ENCODE peak calls at places on chromosomes 11 and 22, in five cellular contexts. H is right lobe of liver, S is HCT116, Q is tibial nerve, W is stomach. F is an unnamed sample. For H3K9me3, the result is how much of the 10 kb centered on the place peaks cover.

GRCh38 chr11:59180907-59181306 is 9.0 kb downstream of the DTX4 start:
- DNase-seq in S (no peak), H (no peak), Q (no peak), W (no peak), F (no peak)

GRCh38 chr22:39546889-39547586 is 14.5 kb upstream of the RPS19BP1 start:
- DNase-seq in H (no peak), Q (no peak), S (no peak), W (no peak), F (no peak)

GRCh38 chr22:30238661-30239420 is 7.7 kb downstream of the LIF start:
- DNase-seq in S (no peak), Q (no peak), W (no peak), H (no peak), F (no peak)

GRCh38 chr22:48044484-48045060 is 1282.1 kb downstream of the TBC1D22A start:
- DNase-seq in S (no peak), H (no peak), Q (no peak), W (no peak), F (no peak)

GRCh38 chr11:79564288-79564925 is 123.6 kb upstream of the TENM4 start:
- DNase-seq in W (no peak), H (no peak), Q (no peak), S (no peak), F (no peak)

GRCh38 chr11:46489668-46490560 is 98.3 kb upstream of the CHRM4 start:
- DNase-seq in S (peak), H (no peak), W (no peak), Q (no peak), F (peak)

GRCh38 chr11:1300569-1301187 is 8.8 kb downstream of the TOLLIP start:
- DNase-seq in H (no peak), Q (no peak), W (peak), S (no peak), F (peak)

GRCh38 chr22:23012081-23012622 is 58.2 kb upstream of the GNAZ start:
- DNase-seq in H (no peak), S (no peak), W (no peak), Q (no peak), F (no peak)

GRCh38 chr11:34178422-34178821 is 73.0 kb downstream of the NAT10 start:
- DNase-seq in Q (no peak), W (no peak), S (no peak), H (no peak), F (no peak)

GRCh38 chr11:76777922-76778321 is 5.2 kb upstream of the TSKU start:
- DNase-seq in H (no peak), S (no peak), W (no peak), Q (no peak), F (no peak)

GRCh38 chr11:75760710-75761493 is 7.7 kb upstream of the DGAT2 start:
- DNase-seq in Q (no peak), S (no peak), H (no peak), W (no peak), F (no peak)

GRCh38 chr22:37681001-37681424 is 5.1 kb upstream of the NOL12 start:
- DNase-seq in S (no peak), H (no peak), W (no peak), Q (no peak), F (no peak)

GRCh38 chr22:41576877-41577276 is 12.8 kb downstream of the PMM1 start:
- DNase-seq in Q (no peak), S (peak), H (peak), W (peak), F (peak)

GRCh38 chr22:36463783-36464184 is 17.7 kb downstream of the TXN2 start:
- DNase-seq in W (no peak), Q (no peak), S (no peak), H (peak), F (no peak)

GRCh38 chr22:49146511-49146910 is 681.2 kb downstream of the BRD1 start:
- DNase-seq in Q (no peak), H (no peak), S (no peak), W (no peak), F (no peak)
- H3K9me3 ChIP-seq in Q (under half), H (under half), S (under half), W (under half), F (under half)

GRCh38 chr22:50270302-50271010 is at the start of gene MAPK11:
- DNase-seq in Q (peak), W (peak), H (peak), S (no peak), F (peak)

GRCh38 chr22:50266994-50267393 is 3.2 kb downstream of the MAPK11 start:
- DNase-seq in W (no peak), S (no peak), H (no peak), Q (no peak), F (no peak)

GRCh38 chr22:50268655-50269113 is 1.5 kb downstream of the MAPK11 start:
- DNase-seq in W (peak), S (no peak), Q (no peak), H (no peak), F (peak)

GRCh38 chr22:50269573-50270301 is 443 bp downstream of the MAPK11 start:
- DNase-seq in S (no peak), Q (no peak), H (no peak), W (no peak), F (no peak)

GRCh38 chr22:50267591-50268390 is 2.4 kb downstream of the MAPK11 start:
- DNase-seq in W (peak), S (no peak), H (peak), Q (peak), F (peak)
- TF ChIP-seq CTCF in W (no peak), S (no peak), H (no peak), Q (peak), F (no peak)

GRCh38 chr11:118928108-118928869 is 2.6 kb upstream of the BCL9L start:
- DNase-seq in H (peak), W (peak), S (peak), Q (peak), F (peak)
- TF ChIP-seq POLR2A in H (no peak), W (no peak), S (no peak), Q (peak), F (peak)

DNA sequence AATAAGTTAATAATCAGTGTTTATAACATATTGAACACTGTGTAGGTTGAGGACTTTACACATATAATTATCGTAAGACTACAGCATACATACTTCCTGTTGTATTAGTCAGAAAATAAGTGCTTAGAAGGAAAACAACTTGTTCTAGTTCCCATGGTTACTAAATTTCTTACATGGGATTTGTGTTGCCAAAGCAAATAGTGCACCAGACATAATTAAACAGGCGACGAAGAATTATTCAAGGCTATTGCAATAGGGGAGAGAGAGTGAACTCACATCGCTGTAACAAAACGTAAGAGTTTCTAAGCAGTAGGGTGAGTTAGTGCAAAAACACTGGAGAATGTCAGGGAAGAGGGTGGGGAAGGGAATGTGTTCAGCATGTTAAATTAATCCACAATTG is 347.8 kb downstream of the CNTN5 start:
- DNase-seq in H (no peak), S (no peak), W (no peak), Q (no peak), F (no peak)
- H3K9me3 ChIP-seq in H (under half), S (under half), W (under half), Q (under half), F (under half)

GRCh38 chr22:27799334-27800249 is 2.0 kb downstream of the MN1 start:
- DNase-seq in Q (no peak), S (no peak), H (peak), W (peak), F (no peak)

GRCh38 chr22:27801616-27802388 is at the start of gene MN1:
- DNase-seq in W (peak), Q (peak), H (peak), S (no peak), F (peak)

GRCh38 chr22:27802389-27803079 is 978 bp upstream of the MN1 start:
- DNase-seq in S (no peak), H (peak), Q (no peak), W (no peak), F (no peak)

GRCh38 chr22:27800250-27801131 is 1.1 kb downstream of the MN1 start:
- DNase-seq in Q (no peak), H (peak), W (no peak), S (no peak), F (no peak)

GRCh38 chr22:27801197-27801615 is 350 bp downstream of the MN1 start:
- DNase-seq in S (no peak), W (peak), Q (no peak), H (no peak), F (peak)
- TF ChIP-seq CTCF in S (no peak), W (no peak), Q (no peak), H (no peak), F (no peak)

DNA sequence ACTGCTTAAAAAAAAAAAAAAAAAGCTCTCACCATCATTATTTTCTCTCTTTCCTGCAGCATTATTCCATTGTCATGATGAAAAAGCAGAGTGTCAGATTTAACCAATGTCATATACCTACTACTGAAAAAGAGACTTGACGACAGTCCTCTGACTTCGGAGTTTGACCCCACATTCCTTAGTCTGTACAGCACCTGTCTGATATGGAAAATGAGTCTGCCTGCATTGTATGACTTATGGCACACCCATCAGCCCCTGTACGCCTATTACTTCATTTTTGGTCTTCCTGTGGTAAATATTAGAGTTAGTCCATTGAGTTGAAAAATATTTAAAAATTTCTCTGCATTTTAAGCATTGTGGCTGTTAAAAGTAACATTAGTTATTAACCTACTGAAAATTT is 54.5 kb upstream of the NOX4 start:
- DNase-seq in Q (no peak), H (no peak), W (no peak), S (no peak), F (no peak)
- TF ChIP-seq POLR2A in Q (no peak), H (no peak), W (no peak), S (no peak), F (no peak)

DNA sequence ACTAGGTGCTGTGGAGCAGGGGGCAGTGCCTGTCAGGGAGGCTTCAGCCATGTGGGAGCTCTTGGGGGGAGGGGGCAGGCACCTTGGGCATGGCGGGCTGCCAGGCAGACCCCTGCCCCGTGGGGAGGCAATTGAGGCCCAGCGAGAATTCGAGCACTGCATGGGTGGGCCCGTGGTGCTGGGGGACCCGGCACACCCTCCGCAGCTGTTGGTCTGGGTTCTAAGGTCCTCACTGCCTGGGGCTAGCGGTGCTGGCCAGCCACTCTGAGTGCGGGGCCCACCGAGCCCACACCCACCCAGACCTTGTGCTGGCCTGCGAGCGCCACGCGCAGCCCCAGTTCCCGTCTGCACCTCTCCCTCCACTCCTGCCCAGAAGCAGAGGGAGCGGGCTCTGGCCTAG is 835.5 kb upstream of the CNTN5 start:
- DNase-seq in Q (no peak), H (no peak), S (no peak), W (no peak), F (no peak)
- H3K9me3 ChIP-seq in Q (under half), H (under half), S (under half), W (under half), F (under half)

DNA sequence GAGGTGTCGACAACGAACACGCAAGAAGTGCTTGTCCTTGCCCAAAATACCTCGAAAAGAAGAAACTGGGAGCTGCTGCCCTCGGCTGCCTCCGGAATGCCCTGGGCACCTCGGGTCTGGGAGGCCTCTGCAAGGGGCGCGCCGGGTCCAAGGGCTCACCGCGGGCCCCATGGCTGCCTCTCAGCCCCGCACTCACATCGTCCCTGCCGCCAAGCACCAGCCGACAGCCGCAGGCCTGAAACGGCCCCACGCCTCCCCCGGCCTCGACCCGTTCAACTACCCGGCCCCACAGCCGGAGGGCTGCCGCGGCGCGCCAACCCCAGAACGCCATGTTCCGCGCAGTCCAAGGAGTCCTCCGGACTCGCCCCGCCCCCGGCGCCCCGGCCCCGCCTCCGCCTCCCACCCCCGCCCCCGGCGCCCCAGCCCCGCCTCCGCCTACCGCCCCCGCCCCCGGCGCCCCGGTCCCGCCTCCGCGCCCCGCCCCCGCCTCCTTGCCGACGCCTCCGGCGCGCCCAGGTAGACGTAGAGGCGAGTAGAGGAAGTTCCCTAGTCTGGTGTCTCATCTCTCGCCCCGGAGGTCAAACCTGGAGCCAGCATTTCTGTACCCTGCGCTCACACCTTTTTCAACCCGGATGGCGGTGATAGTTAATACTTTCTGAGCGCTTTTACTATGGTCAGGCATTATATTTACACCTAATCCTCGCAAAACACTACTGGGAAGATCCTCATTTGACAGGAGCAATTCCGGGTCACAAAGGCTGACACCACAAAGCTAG is at the start of gene SIRT3:
- DNase-seq in Q (peak), S (peak), W (peak), H (peak), F (peak)
- TF ChIP-seq CTCF in Q (peak), S (peak), W (no peak), H (peak), F (peak)

DNA sequence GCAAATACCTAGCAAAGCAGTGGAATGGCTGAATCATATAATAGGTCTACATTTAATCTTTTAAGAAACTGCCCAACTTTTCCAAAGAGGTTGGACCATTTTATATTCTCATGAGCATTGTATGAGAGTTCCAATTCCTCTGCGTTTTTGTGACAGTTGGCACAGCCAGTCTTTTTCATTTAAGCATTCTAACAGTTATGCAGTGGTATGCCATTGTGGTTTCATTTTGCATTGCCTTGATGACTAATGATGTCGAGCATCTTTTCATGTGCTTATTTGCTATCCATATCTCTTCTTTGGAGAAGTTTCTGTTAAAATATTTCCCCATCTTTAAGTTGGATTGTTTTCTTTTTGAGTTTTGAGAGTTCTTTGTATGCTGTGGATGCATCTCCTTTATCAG is 38.7 kb downstream of the EIF3F start:
- DNase-seq in S (no peak), H (no peak), W (no peak), Q (no peak), F (no peak)
- TF ChIP-seq POLR2A in S (no peak), H (no peak), W (no peak), Q (no peak), F (no peak)

F was measured in body of pancreas.